ENCODE peak calls at places on chromosomes 7 and 10, in four cellular contexts. L, F, H and C are unnamed samples.
A peak's percentile ranks its signal among the peaks of the same experiment; 100 is the strongest.

GRCh38 chr7:141695803-141696289 is 6.1 kb downstream of the DENND11 start:
- DNase-seq in L (no peak), F (no peak), H (no peak), C (no peak)

GRCh38 chr10:79387974-79388850 is 40.9 kb downstream of the PPIF start:
- DNase-seq in L (no peak), F (no peak), H (no peak), C (no peak)

GRCh38 chr7:113289140-113289740 is 170.9 kb upstream of the SMIM30 start:
- DNase-seq in L (no peak), F (peak; percentile 9), H (no peak), C (no peak)

GRCh38 chr10:78831001-78831400 is 237.8 kb upstream of the ZMIZ1 start:
- DNase-seq in L (no peak), F (no peak), H (no peak), C (peak; percentile 32)

GRCh38 chr7:149459540-149460433 is 1.1 kb downstream of the ZNF777 start:
- DNase-seq in L (no peak), F (no peak), H (peak; percentile 8), C (no peak)

GRCh38 chr7:137880432-137880831 is 33.7 kb upstream of the DGKI start:
- DNase-seq in L (no peak), F (no peak), H (no peak), C (no peak)

GRCh38 chr10:14574291-14574690 is 200.4 kb downstream of the FAM107B start:
- DNase-seq in L (no peak), F (peak; percentile 73), H (no peak), C (no peak)

GRCh38 chr7:97024209-97025129 is at the start of gene DLX5:
- DNase-seq in L (no peak), F (no peak), H (no peak), C (no peak)

GRCh38 chr10:131736321-131736980 is 164.4 kb upstream of the PPP2R2D start:
- DNase-seq in L (no peak), F (no peak), H (no peak), C (no peak)